ENCODE peak calls at places on chromosomes 12 and 14, in nine cellular contexts. Q, T, N, I, X, G, P, E and H are unnamed samples.

GRCh38 chr12:110694330-110694891 is 5.5 kb upstream of the HVCN1 start:
- DNase-seq in Q (no peak), T (no peak), N (no peak), I (no peak), X (peak; percentile 55), G (peak; percentile 72), P (no peak), E (peak; percentile 54), H (no peak)

GRCh38 chr14:55580401-55581010 is 499 bp downstream of the KTN1 start:
- DNase-seq in Q (no peak), T (no peak), N (peak; percentile 58), I (peak; percentile 36), X (peak; percentile 46), G (peak; percentile 55), P (peak; percentile 44), E (peak; percentile 35), H (peak; percentile 77)

GRCh38 chr14:91323671-91324605 is 79.4 kb upstream of the GPR68 start:
- DNase-seq in Q (peak; percentile 87), T (peak; percentile 68), N (peak; percentile 85), I (peak; percentile 84), X (peak; percentile 81), G (peak; percentile 96), P (peak; percentile 71), E (peak; percentile 85), H (peak; percentile 84)

GRCh38 chr14:95432152-95433093 is 84.0 kb downstream of the SYNE3 start:
- DNase-seq in Q (no peak), T (peak; percentile 12), N (peak; percentile 12), I (peak; percentile 37), X (peak; percentile 44), G (peak; percentile 77), P (peak; percentile 75), E (no peak), H (no peak)

GRCh38 chr12:94309348-94309747 is 150.3 kb downstream of the CEP83 start:
- DNase-seq in Q (no peak), T (no peak), N (no peak), I (no peak), X (no peak), G (no peak), P (no peak), E (no peak), H (no peak)

GRCh38 chr12:27003421-27004311 is 10.5 kb downstream of the TM7SF3 start:
- DNase-seq in Q (no peak), T (no peak), N (no peak), I (peak; percentile 79), X (no peak), G (no peak), P (no peak), E (no peak), H (no peak)

GRCh38 chr12:109677323-109677722 is 36.3 kb upstream of the FAM222A start:
- DNase-seq in Q (no peak), T (no peak), N (no peak), I (no peak), X (no peak), G (no peak), P (no peak), E (no peak), H (no peak)

GRCh38 chr14:105483300-105484068 is 3.2 kb upstream of the CRIP1 start:
- DNase-seq in Q (peak; percentile 79), T (no peak), N (no peak), I (no peak), X (no peak), G (no peak), P (no peak), E (peak; percentile 55), H (peak; percentile 93)

GRCh38 chr12:27246141-27246540 is 2.1 kb downstream of the STK38L start:
- DNase-seq in Q (no peak), T (no peak), N (no peak), I (no peak), X (no peak), G (no peak), P (no peak), E (no peak), H (no peak)

GRCh38 chr12:110919720-110920119 is 659 bp downstream of the MYL2 start:
- DNase-seq in Q (no peak), T (no peak), N (no peak), I (no peak), X (no peak), G (no peak), P (no peak), E (no peak), H (no peak)

GRCh38 chr12:132178801-132179401 is 34.6 kb downstream of the NOC4L start:
- DNase-seq in Q (no peak), T (no peak), N (no peak), I (peak; percentile 62), X (no peak), G (no peak), P (no peak), E (no peak), H (no peak)

GRCh38 chr14:106846218-106846617 is 1319.8 kb downstream of the TMEM121 start:
- DNase-seq in Q (no peak), T (no peak), N (no peak), I (no peak), X (no peak), G (no peak), P (no peak), E (no peak), H (no peak)

GRCh38 chr14:100640481-100641273 is 53.5 kb upstream of the BEGAIN start:
- DNase-seq in Q (no peak), T (no peak), N (peak; percentile 96), I (no peak), X (no peak), G (no peak), P (no peak), E (no peak), H (no peak)

GRCh38 chr12:10558291-10558690 is 52.6 kb downstream of the EIF2S3B start:
- DNase-seq in Q (no peak), T (no peak), N (no peak), I (no peak), X (no peak), G (no peak), P (no peak), E (no peak), H (no peak)

GRCh38 chr14:68695326-68695768 is 97.5 kb downstream of the ZFP36L1 start:
- DNase-seq in Q (no peak), T (peak; percentile 98), N (no peak), I (peak; percentile 33), X (no peak), G (peak; percentile 75), P (no peak), E (peak; percentile 84), H (peak; percentile 79)

GRCh38 chr12:62873116-62873825 is 61.7 kb downstream of the PPM1H start:
- DNase-seq in Q (no peak), T (no peak), N (no peak), I (no peak), X (no peak), G (no peak), P (no peak), E (no peak), H (no peak)
- TF ChIP-seq CTCF in Q (no peak), T (no peak), N (no peak), I (no peak), X (no peak), G (no peak), P (no peak), E (no peak), H (no peak)

DNA sequence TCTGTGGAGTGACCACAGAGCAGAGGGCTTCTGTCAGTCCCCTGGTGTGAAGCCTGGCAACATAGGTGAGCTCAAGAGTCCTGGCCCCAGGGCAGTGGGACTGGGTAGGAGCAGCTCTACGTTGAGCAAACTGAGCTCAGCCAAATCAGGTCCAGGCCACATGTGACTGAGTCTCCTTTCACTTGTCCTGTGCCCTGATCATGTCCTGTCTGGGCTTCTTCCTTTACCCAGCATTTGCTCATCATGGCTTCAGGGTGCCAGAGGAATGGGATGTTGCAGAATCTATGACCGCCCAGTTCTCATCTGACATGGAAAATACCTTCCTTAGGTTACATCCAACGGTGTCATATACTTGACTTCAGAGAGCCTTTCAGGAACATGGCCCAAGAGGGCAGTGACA is 66.4 kb upstream of the GPATCH2L start:
- DNase-seq in Q (no peak), T (no peak), N (no peak), I (no peak), X (no peak), G (no peak), P (no peak), E (no peak), H (no peak)
- H3K27ac ChIP-seq in Q (no peak overlapping the region), T (no peak overlapping the region), N (no peak overlapping the region), I (no peak overlapping the region), X (no peak overlapping the region), G (no peak overlapping the region), P (no peak overlapping the region), E (no peak overlapping the region), H (no peak overlapping the region)

DNA sequence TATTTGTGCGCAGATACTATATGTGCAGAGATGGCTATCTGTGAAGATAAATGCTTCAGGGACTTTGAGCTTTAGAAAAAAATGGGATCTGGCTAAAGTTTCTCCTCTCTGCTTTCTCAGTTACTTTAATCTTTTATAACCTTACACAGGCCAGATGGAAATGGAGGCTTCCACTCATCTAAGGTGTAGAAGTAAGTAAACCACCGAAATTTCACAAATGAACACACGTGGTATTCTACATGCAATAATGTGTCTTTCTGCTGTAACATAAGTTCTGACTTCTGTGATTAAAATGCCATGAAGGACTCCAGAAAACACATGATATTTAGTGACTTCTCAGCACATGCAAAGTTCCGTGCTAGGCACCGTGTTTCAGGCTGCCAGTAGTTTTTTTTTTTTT is 99.1 kb upstream of the FOXN3 start:
- DNase-seq in Q (no peak), T (no peak), N (no peak), I (no peak), X (no peak), G (no peak), P (no peak), E (no peak), H (no peak)
- TF ChIP-seq CTCF in Q (no peak), T (no peak), N (no peak), I (no peak), X (no peak), G (no peak), P (no peak), E (no peak), H (no peak)

DNA sequence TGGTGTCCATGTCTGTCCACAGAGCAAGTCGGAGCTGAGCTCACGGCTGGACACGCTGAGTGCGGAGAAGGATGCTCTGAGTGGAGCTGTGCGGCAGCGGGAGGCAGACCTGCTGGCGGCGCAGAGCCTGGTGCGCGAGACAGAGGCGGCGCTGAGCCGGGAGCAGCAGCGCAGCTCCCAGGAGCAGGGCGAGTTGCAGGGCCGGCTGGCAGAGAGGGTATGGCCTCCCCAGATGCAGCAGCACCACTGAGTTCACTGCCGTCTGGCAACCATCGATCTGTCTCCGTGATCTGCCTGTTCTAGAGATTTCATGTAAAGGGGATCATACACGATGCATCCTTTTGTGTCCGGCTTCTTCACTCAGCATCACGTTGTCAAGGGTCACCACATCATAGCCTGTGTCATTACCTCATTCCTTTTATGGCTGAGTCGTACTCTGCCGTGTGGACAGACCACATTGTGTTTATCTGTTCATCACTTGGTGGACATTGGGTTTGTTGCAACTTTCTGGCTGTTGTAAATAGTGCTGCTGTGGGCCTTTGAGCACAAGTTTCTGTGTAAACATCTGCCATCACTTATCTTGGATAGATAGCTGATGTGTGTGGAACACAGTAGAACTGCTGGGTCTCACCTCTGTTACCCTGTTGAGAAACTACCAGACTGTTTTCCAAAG is 21.9 kb downstream of the HIP1R start:
- DNase-seq in Q (no peak), T (peak; percentile 91), N (no peak), I (no peak), X (no peak), G (no peak), P (no peak), E (no peak), H (no peak)
- H3K27ac ChIP-seq in Q (no peak overlapping the region), T (no peak overlapping the region), N (no peak overlapping the region), I (no peak overlapping the region), X (no peak overlapping the region), G (no peak overlapping the region), P (no peak overlapping the region), E (no peak overlapping the region), H (no peak overlapping the region)